ENCODE peak calls at places on chromosomes 12 and 14, in nine cellular contexts. X is stomach, R is psoas muscle, M is pancreas, B is upper lobe of right lung, K is tibial artery, W is fibroblast of lung, A is gastrocnemius medialis, L is Panc1. V is an unnamed sample.

GRCh38 chr12:95218852-95219171 is 1.2 kb downstream of the VEZT start:
- DNase-seq in X (no peak), R (no peak), M (no peak), B (no peak), K (no peak), W (no peak), A (no peak), L (no peak), V (peak; percentile 44)

GRCh38 chr12:95446511-95446910 is 27.4 kb upstream of the METAP2 start:
- DNase-seq in X (peak; percentile 34), R (peak; percentile 34), M (no peak), B (peak; percentile 74), K (peak; percentile 35), W (peak; percentile 44), A (no peak), L (no peak), V (peak; percentile 76)

GRCh38 chr14:23568021-23568599 is 519 bp upstream of the AP1G2 start:
- DNase-seq in X (no peak), R (no peak), M (no peak), B (peak; percentile 29), K (no peak), W (no peak), A (no peak), L (no peak), V (no peak)

GRCh38 chr12:46269429-46270241 is 792 bp upstream of the SLC38A1 start:
- DNase-seq in X (no peak), R (no peak), M (no peak), B (no peak), K (no peak), W (no peak), A (no peak), L (no peak), V (peak; percentile 67)

GRCh38 chr12:91533366-91533765 is 350.7 kb upstream of the DCN start:
- DNase-seq in X (no peak), R (no peak), M (no peak), B (no peak), K (no peak), W (no peak), A (no peak), L (no peak), V (no peak)

GRCh38 chr14:74737753-74738325 is 24.9 kb downstream of the FCF1 start:
- DNase-seq in X (no peak), R (no peak), M (no peak), B (no peak), K (no peak), W (peak; percentile 34), A (no peak), L (no peak), V (no peak)

GRCh38 chr12:122990961-122991622 is 10.6 kb downstream of the ARL6IP4 start:
- DNase-seq in X (no peak), R (peak; percentile 16), M (no peak), B (no peak), K (no peak), W (no peak), A (no peak), L (no peak), V (no peak)

GRCh38 chr14:22319526-22320352 is 269.3 kb downstream of the DAD1 start:
- DNase-seq in X (peak; percentile 69), R (no peak), M (peak; percentile 39), B (no peak), K (peak; percentile 70), W (peak; percentile 63), A (no peak), L (no peak), V (peak; percentile 84)

GRCh38 chr14:55609681-55610080 is 29.7 kb downstream of the KTN1 start:
- DNase-seq in X (no peak), R (no peak), M (no peak), B (no peak), K (no peak), W (peak; percentile 57), A (no peak), L (no peak), V (no peak)

GRCh38 chr14:73789996-73790581 is 61.5 kb upstream of the PTGR2 start:
- DNase-seq in X (no peak), R (peak; percentile 64), M (no peak), B (no peak), K (peak; percentile 77), W (peak; percentile 98), A (peak; percentile 35), L (no peak), V (peak; percentile 35)

GRCh38 chr12:64714551-64714968 is 44.6 kb downstream of the GNS start:
- DNase-seq in X (no peak), R (no peak), M (no peak), B (no peak), K (no peak), W (no peak), A (no peak), L (no peak), V (no peak)

GRCh38 chr12:638948-639557 is 24.2 kb downstream of the NINJ2 start:
- DNase-seq in X (no peak), R (no peak), M (no peak), B (no peak), K (no peak), W (no peak), A (no peak), L (no peak), V (no peak)
- H3K9me3 ChIP-seq in X (no peaks in the 10 kb centered on the region), R (no peaks in the 10 kb centered on the region), M (no peaks in the 10 kb centered on the region), B (no peaks in the 10 kb centered on the region), K (no peaks in the 10 kb centered on the region), W (no peaks in the 10 kb centered on the region), A (no peaks in the 10 kb centered on the region), L (no peaks in the 10 kb centered on the region), V (no peaks in the 10 kb centered on the region)

GRCh38 chr12:34289431-34290190 is 267.3 kb downstream of the ALG10 start:
- DNase-seq in X (no peak), R (no peak), M (no peak), B (peak; percentile 48), K (no peak), W (no peak), A (no peak), L (no peak), V (no peak)

GRCh38 chr12:34287437-34287836 is 265.1 kb downstream of the ALG10 start:
- DNase-seq in X (no peak), R (no peak), M (no peak), B (no peak), K (no peak), W (no peak), A (no peak), L (no peak), V (no peak)

GRCh38 chr12:34286934-34287333 is 264.6 kb downstream of the ALG10 start:
- DNase-seq in X (no peak), R (no peak), M (no peak), B (no peak), K (no peak), W (no peak), A (no peak), L (no peak), V (no peak)

GRCh38 chr12:34288963-34289345 is 266.7 kb downstream of the ALG10 start:
- DNase-seq in X (no peak), R (no peak), M (no peak), B (no peak), K (no peak), W (no peak), A (no peak), L (no peak), V (no peak)

GRCh38 chr12:34287986-34288962 is 266.0 kb downstream of the ALG10 start:
- DNase-seq in X (no peak), R (no peak), M (no peak), B (no peak), K (no peak), W (no peak), A (no peak), L (no peak), V (no peak)
- H3K9me3 ChIP-seq in X (peaks cover 99% of the 10 kb centered on the region), R (peaks cover 12% of the 10 kb centered on the region), M (no peaks in the 10 kb centered on the region), B (no peaks in the 10 kb centered on the region), K (peaks cover 49% of the 10 kb centered on the region), W (no peaks in the 10 kb centered on the region), A (no peaks in the 10 kb centered on the region), L (no peaks in the 10 kb centered on the region), V (peaks cover 94% of the 10 kb centered on the region)

GRCh38 chr14:25615174-25615573 is 565.2 kb upstream of the STXBP6 start:
- DNase-seq in X (no peak), R (no peak), M (no peak), B (no peak), K (no peak), W (no peak), A (no peak), L (no peak), V (no peak)
- H3K9me3 ChIP-seq in X (peaks cover 18% of the 10 kb centered on the region), R (peaks cover 11% of the 10 kb centered on the region), M (no peaks in the 10 kb centered on the region), B (peaks cover 8% of the 10 kb centered on the region), K (peaks cover 3% of the 10 kb centered on the region), W (no peaks in the 10 kb centered on the region), A (no peaks in the 10 kb centered on the region), L (no peaks in the 10 kb centered on the region), V (peaks cover 16% of the 10 kb centered on the region)

GRCh38 chr12:112418596-112419268 is at the start of gene PTPN11:
- DNase-seq in X (peak; percentile 87), R (peak; percentile 91), M (peak; percentile 82), B (peak; percentile 95), K (peak; percentile 81), W (peak; percentile 73), A (peak; percentile 72), L (no peak), V (peak; percentile 94)

GRCh38 chr12:112422531-112422930 is 3.8 kb downstream of the PTPN11 start:
- DNase-seq in X (no peak), R (no peak), M (no peak), B (no peak), K (peak; percentile 54), W (peak; percentile 40), A (peak; percentile 79), L (no peak), V (no peak)

GRCh38 chr12:112420740-112421139 is 2.0 kb downstream of the PTPN11 start:
- DNase-seq in X (no peak), R (no peak), M (no peak), B (no peak), K (no peak), W (no peak), A (no peak), L (no peak), V (no peak)

GRCh38 chr12:112419269-112420133 is 754 bp downstream of the PTPN11 start:
- DNase-seq in X (peak; percentile 64), R (peak; percentile 79), M (peak; percentile 68), B (peak; percentile 87), K (peak; percentile 75), W (peak; percentile 83), A (peak; percentile 72), L (no peak), V (peak; percentile 52)

GRCh38 chr12:112421363-112421762 is 2.6 kb downstream of the PTPN11 start:
- DNase-seq in X (no peak), R (no peak), M (no peak), B (no peak), K (no peak), W (no peak), A (no peak), L (no peak), V (no peak)
- H3K9me3 ChIP-seq in X (no peaks in the 10 kb centered on the region), R (no peaks in the 10 kb centered on the region), M (no peaks in the 10 kb centered on the region), B (no peaks in the 10 kb centered on the region), K (no peaks in the 10 kb centered on the region), W (no peaks in the 10 kb centered on the region), A (no peaks in the 10 kb centered on the region), L (no peaks in the 10 kb centered on the region), V (no peaks in the 10 kb centered on the region)

DNA sequence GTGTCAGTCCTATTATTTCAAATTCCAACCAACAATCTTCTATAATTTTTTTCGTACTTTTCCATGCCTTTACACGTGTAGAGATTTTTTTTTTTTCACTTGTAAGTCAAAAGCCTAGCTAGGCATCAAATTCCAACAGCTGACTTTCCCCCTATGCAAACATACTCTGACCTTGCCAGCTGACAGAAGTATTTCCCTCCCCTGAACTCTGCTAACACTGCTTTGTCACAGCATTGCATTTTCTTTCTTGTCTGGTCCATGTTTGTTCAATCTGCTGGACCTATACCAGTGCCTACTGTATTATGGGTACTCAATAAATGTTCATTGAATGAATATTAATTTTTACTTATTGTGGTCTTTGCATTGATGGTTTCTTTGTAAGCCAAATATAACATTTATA is 435.3 kb upstream of the GARIN6 start:
- DNase-seq in X (no peak), R (no peak), M (no peak), B (no peak), K (no peak), W (no peak), A (no peak), L (no peak), V (no peak)
- H3K9me3 ChIP-seq in X (peaks cover 55% of the 10 kb centered on the region), R (no peaks in the 10 kb centered on the region), M (no peaks in the 10 kb centered on the region), B (no peaks in the 10 kb centered on the region), K (peaks cover 18% of the 10 kb centered on the region), W (no peaks in the 10 kb centered on the region), A (no peaks in the 10 kb centered on the region), L (peaks cover 3% of the 10 kb centered on the region), V (peaks cover 49% of the 10 kb centered on the region)